ENCODE peak calls at places on chromosomes 1 and 21, in six cellular contexts. A is left ventricle myocardium inferior; K is K562; Y is psoas muscle; S is CD8-positive, alpha-beta memory T cell; Q is CD8-positive, alpha-beta T cell. V is an unnamed sample.
A peak's percentile ranks its signal among the peaks of the same experiment; 100 is the strongest.

GRCh38 chr1:157517026-157517425 is 35.3 kb downstream of the FCRL5 start:
- DNase-seq in A (no peak), K (no peak), Y (no peak), S (no peak), Q (no peak), V (no peak)

GRCh38 chr1:171985639-171986038 is 144.3 kb downstream of the DNM3 start:
- DNase-seq in A (no peak), K (peak; percentile 21), Y (no peak), S (no peak), Q (no peak), V (no peak)

GRCh38 chr1:22619252-22619651 is 17.2 kb upstream of the C1QA start:
- DNase-seq in A (no peak), K (no peak), Y (no peak), S (no peak), Q (no peak), V (no peak)

GRCh38 chr21:33873116-33873515 is 42.5 kb downstream of the ATP5PO start:
- DNase-seq in A (no peak), K (no peak), Y (no peak), S (no peak), Q (no peak), V (no peak)

GRCh38 chr1:36109041-36109679 is 15.9 kb downstream of the COL8A2 start:
- DNase-seq in A (no peak), K (no peak), Y (no peak), S (no peak), Q (peak; percentile 69), V (no peak)

GRCh38 chr21:34936299-34936698 is 112.8 kb downstream of the RUNX1 start:
- DNase-seq in A (no peak), K (no peak), Y (no peak), S (no peak), Q (no peak), V (no peak)

GRCh38 chr1:196538473-196538872 is 69.8 kb downstream of the KCNT2 start:
- DNase-seq in A (no peak), K (no peak), Y (no peak), S (no peak), Q (no peak), V (peak; percentile 49)

GRCh38 chr1:115282825-115283224 is 55.2 kb downstream of the NGF start:
- DNase-seq in A (peak; percentile 80), K (no peak), Y (peak; percentile 67), S (no peak), Q (no peak), V (no peak)

GRCh38 chr1:15418811-15419515 is 9.3 kb downstream of the EFHD2 start:
- DNase-seq in A (no peak), K (no peak), Y (no peak), S (no peak), Q (no peak), V (no peak)

GRCh38 chr1:169925505-169926482 is 32.1 kb upstream of the SCYL3 start:
- DNase-seq in A (no peak), K (no peak), Y (no peak), S (no peak), Q (no peak), V (no peak)

GRCh38 chr1:5724847-5725246 is 267.4 kb downstream of the NPHP4 start:
- DNase-seq in A (no peak), K (no peak), Y (no peak), S (no peak), Q (no peak), V (no peak)

GRCh38 chr1:243931957-243932356 is 81.9 kb upstream of the AKT3 start:
- DNase-seq in A (no peak), K (no peak), Y (no peak), S (no peak), Q (no peak), V (no peak)

GRCh38 chr1:41863683-41864082 is 55.0 kb downstream of the HIVEP3 start:
- DNase-seq in A (no peak), K (no peak), Y (no peak), S (no peak), Q (no peak), V (no peak)

GRCh38 chr1:91889717-91890459 is 3.9 kb upstream of the TGFBR3 start:
- DNase-seq in A (no peak), K (no peak), Y (no peak), S (no peak), Q (no peak), V (no peak)

GRCh38 chr1:204448321-204448964 is 36.8 kb upstream of the PPP1R15B start:
- DNase-seq in A (no peak), K (no peak), Y (no peak), S (no peak), Q (no peak), V (no peak)

GRCh38 chr1:11488201-11488770 is 9.3 kb downstream of the DISP3 start:
- DNase-seq in A (no peak), K (no peak), Y (no peak), S (no peak), Q (no peak), V (no peak)

GRCh38 chr1:223189903-223190724 is 47.1 kb upstream of the TLR5 start:
- DNase-seq in A (no peak), K (no peak), Y (no peak), S (peak; percentile 6), Q (peak; percentile 38), V (no peak)

GRCh38 chr1:42035205-42035829 is 116.6 kb upstream of the HIVEP3 start:
- DNase-seq in A (peak; percentile 63), K (peak; percentile 95), Y (peak; percentile 57), S (peak; percentile 46), Q (no peak), V (peak; percentile 66)

GRCh38 chr1:238621405-238621804 is 730.7 kb upstream of the ZP4 start:
- DNase-seq in A (no peak), K (no peak), Y (no peak), S (no peak), Q (no peak), V (no peak)

GRCh38 chr1:215497516-215497915 is 69.6 kb upstream of the KCTD3 start:
- DNase-seq in A (no peak), K (no peak), Y (no peak), S (no peak), Q (no peak), V (no peak)

GRCh38 chr1:5245348-5245747 is 590.9 kb downstream of the AJAP1 start:
- DNase-seq in A (no peak), K (no peak), Y (no peak), S (no peak), Q (no peak), V (no peak)

GRCh38 chr1:86551305-86551704 is 4.4 kb downstream of the CLCA4 start:
- DNase-seq in A (no peak), K (no peak), Y (no peak), S (no peak), Q (no peak), V (no peak)
- H3K27me3 ChIP-seq in A (no peaks in the 10 kb centered on the region), K (peaks cover 16% of the 10 kb centered on the region), Y (no peaks in the 10 kb centered on the region), S (no peaks in the 10 kb centered on the region), Q (no peaks in the 10 kb centered on the region), V (no peaks in the 10 kb centered on the region)

GRCh38 chr1:160672118-160672517 is 25.3 kb upstream of the SLAMF1 start:
- DNase-seq in A (no peak), K (no peak), Y (no peak), S (no peak), Q (no peak), V (no peak)

GRCh38 chr1:160672789-160673695 is 26.2 kb upstream of the SLAMF1 start:
- DNase-seq in A (no peak), K (no peak), Y (no peak), S (no peak), Q (no peak), V (no peak)

GRCh38 chr1:160670701-160671100 is 23.9 kb upstream of the SLAMF1 start:
- DNase-seq in A (no peak), K (no peak), Y (no peak), S (no peak), Q (no peak), V (no peak)

GRCh38 chr1:160669802-160670201 is 23.0 kb upstream of the SLAMF1 start:
- DNase-seq in A (no peak), K (no peak), Y (no peak), S (no peak), Q (no peak), V (no peak)

GRCh38 chr1:160671603-160672002 is 24.8 kb upstream of the SLAMF1 start:
- DNase-seq in A (no peak), K (no peak), Y (no peak), S (no peak), Q (no peak), V (no peak)
- H3K27me3 ChIP-seq in A (peaks cover 20% of the 10 kb centered on the region), K (no peaks in the 10 kb centered on the region), Y (no peaks in the 10 kb centered on the region), S (no peaks in the 10 kb centered on the region), Q (no peaks in the 10 kb centered on the region), V (no peaks in the 10 kb centered on the region)

GRCh38 chr1:37719572-37720195 is 27.4 kb downstream of the CDCA8 start:
- DNase-seq in A (no peak), K (no peak), Y (no peak), S (no peak), Q (no peak), V (no peak)

GRCh38 chr1:37722181-37723071 is 30.1 kb downstream of the CDCA8 start:
- DNase-seq in A (no peak), K (no peak), Y (no peak), S (no peak), Q (no peak), V (no peak)

GRCh38 chr1:37718901-37719571 is 26.7 kb downstream of the CDCA8 start:
- DNase-seq in A (no peak), K (no peak), Y (no peak), S (no peak), Q (no peak), V (no peak)

GRCh38 chr1:37721565-37721964 is 29.2 kb downstream of the CDCA8 start:
- DNase-seq in A (no peak), K (no peak), Y (no peak), S (no peak), Q (no peak), V (no peak)

GRCh38 chr1:37720231-37721130 is 28.2 kb downstream of the CDCA8 start:
- DNase-seq in A (no peak), K (peak; percentile 48), Y (no peak), S (no peak), Q (no peak), V (no peak)
- H3K27me3 ChIP-seq in A (peaks cover 72% of the 10 kb centered on the region), K (peaks cover 31% of the 10 kb centered on the region), Y (peaks cover 15% of the 10 kb centered on the region), S (no peaks in the 10 kb centered on the region), Q (no peaks in the 10 kb centered on the region), V (peaks cover 6% of the 10 kb centered on the region)

GRCh38 chr1:18711003-18711402 is 80.4 kb downstream of the PAX7 start:
- DNase-seq in A (no peak), K (no peak), Y (no peak), S (no peak), Q (no peak), V (no peak)

GRCh38 chr1:18710002-18710401 is 79.4 kb downstream of the PAX7 start:
- DNase-seq in A (no peak), K (no peak), Y (no peak), S (no peak), Q (no peak), V (no peak)

GRCh38 chr1:18712254-18712605 is 81.6 kb downstream of the PAX7 start:
- DNase-seq in A (no peak), K (no peak), Y (no peak), S (no peak), Q (no peak), V (no peak)

GRCh38 chr1:18714404-18715175 is 83.9 kb downstream of the PAX7 start:
- DNase-seq in A (no peak), K (no peak), Y (no peak), S (no peak), Q (no peak), V (no peak)

GRCh38 chr1:18711561-18712253 is 81.1 kb downstream of the PAX7 start:
- DNase-seq in A (no peak), K (no peak), Y (no peak), S (no peak), Q (no peak), V (no peak)
- H3K27me3 ChIP-seq in A (peaks cover 100% of the 10 kb centered on the region), K (peaks cover 39% of the 10 kb centered on the region), Y (peaks cover 22% of the 10 kb centered on the region), S (peaks cover 3% of the 10 kb centered on the region), Q (no peaks in the 10 kb centered on the region), V (peaks cover 51% of the 10 kb centered on the region)

V was measured in lower lobe of right lung.